ENCODE peak calls at places on chromosome 4, in eight cellular contexts. One of them, this sample, is unnamed.

GRCh38 chr4:11748169-11748872 is 319.6 kb upstream of the HS3ST1 start:
- DNase-seq in uterus: no peak
- DNase-seq in K562: no peak
- DNase-seq in ascending aorta: no peak
- DNase-seq in astrocyte: peak; percentile 85
- DNase-seq in H1: no peak
- DNase-seq in neural progenitor cell: no peak
- DNase-seq in pancreas: no peak
- DNase-seq in this sample: peak; percentile 62

GRCh38 chr4:13047591-13047990 is 436.5 kb downstream of the RAB28 start:
- DNase-seq in H1: no peak
- DNase-seq in uterus: no peak
- DNase-seq in astrocyte: no peak
- DNase-seq in K562: no peak
- DNase-seq in neural progenitor cell: no peak
- DNase-seq in ascending aorta: no peak
- DNase-seq in pancreas: no peak
- DNase-seq in this sample: no peak

GRCh38 chr4:101865501-101866062 is 75.1 kb downstream of the BANK1 start:
- DNase-seq in uterus: no peak
- DNase-seq in ascending aorta: no peak
- DNase-seq in neural progenitor cell: no peak
- DNase-seq in pancreas: no peak
- DNase-seq in K562: no peak
- DNase-seq in astrocyte: peak; percentile 45
- DNase-seq in H1: no peak
- DNase-seq in this sample: no peak

GRCh38 chr4:83629945-83630684 is 94.2 kb downstream of the GPAT3 start:
- DNase-seq in K562: peak; percentile 81
- DNase-seq in ascending aorta: no peak
- DNase-seq in neural progenitor cell: no peak
- DNase-seq in astrocyte: peak; percentile 76
- DNase-seq in uterus: peak; percentile 49
- DNase-seq in H1: no peak
- DNase-seq in pancreas: peak; percentile 51
- DNase-seq in this sample: no peak

GRCh38 chr4:173420324-173420752 is 21.4 kb upstream of the SCRG1 start:
- DNase-seq in uterus: no peak
- DNase-seq in H1: no peak
- DNase-seq in pancreas: no peak
- DNase-seq in neural progenitor cell: no peak
- DNase-seq in K562: peak; percentile 19
- DNase-seq in astrocyte: no peak
- DNase-seq in ascending aorta: no peak
- DNase-seq in this sample: no peak

GRCh38 chr4:37951465-37952352 is 8.5 kb upstream of the PTTG2 start:
- DNase-seq in ascending aorta: no peak
- DNase-seq in neural progenitor cell: no peak
- DNase-seq in K562: no peak
- DNase-seq in uterus: no peak
- DNase-seq in pancreas: no peak
- DNase-seq in H1: no peak
- DNase-seq in astrocyte: no peak
- DNase-seq in this sample: no peak

GRCh38 chr4:71498002-71498401 is 159.2 kb downstream of the SLC4A4 start:
- DNase-seq in pancreas: no peak
- DNase-seq in H1: no peak
- DNase-seq in astrocyte: peak; percentile 40
- DNase-seq in neural progenitor cell: no peak
- DNase-seq in ascending aorta: no peak
- DNase-seq in K562: no peak
- DNase-seq in uterus: no peak
- DNase-seq in this sample: no peak

GRCh38 chr4:124862261-124862660 is 149.7 kb upstream of the ANKRD50 start:
- DNase-seq in ascending aorta: no peak
- DNase-seq in astrocyte: no peak
- DNase-seq in pancreas: no peak
- DNase-seq in neural progenitor cell: no peak
- DNase-seq in H1: no peak
- DNase-seq in uterus: no peak
- DNase-seq in K562: no peak
- DNase-seq in this sample: no peak

GRCh38 chr4:109323348-109323747 is 20.9 kb upstream of the COL25A1 start:
- DNase-seq in astrocyte: no peak
- DNase-seq in ascending aorta: no peak
- DNase-seq in H1: no peak
- DNase-seq in pancreas: no peak
- DNase-seq in K562: no peak
- DNase-seq in neural progenitor cell: no peak
- DNase-seq in uterus: no peak
- DNase-seq in this sample: no peak

GRCh38 chr4:42702895-42703294 is 46.0 kb upstream of the ATP8A1 start:
- DNase-seq in neural progenitor cell: no peak
- DNase-seq in astrocyte: no peak
- DNase-seq in uterus: no peak
- DNase-seq in K562: no peak
- DNase-seq in pancreas: no peak
- DNase-seq in H1: no peak
- DNase-seq in ascending aorta: no peak
- DNase-seq in this sample: no peak

GRCh38 chr4:34371676-34372075 is 1872.6 kb downstream of the ARAP2 start:
- DNase-seq in ascending aorta: no peak
- DNase-seq in astrocyte: no peak
- DNase-seq in neural progenitor cell: no peak
- DNase-seq in H1: no peak
- DNase-seq in pancreas: no peak
- DNase-seq in uterus: no peak
- DNase-seq in K562: no peak
- DNase-seq in this sample: no peak

GRCh38 chr4:80336582-80336981 is 1.1 kb downstream of the CFAP299 start:
- DNase-seq in pancreas: peak; percentile 30
- DNase-seq in ascending aorta: no peak
- DNase-seq in H1: no peak
- DNase-seq in uterus: no peak
- DNase-seq in K562: peak; percentile 36
- DNase-seq in astrocyte: peak; percentile 33
- DNase-seq in neural progenitor cell: peak; percentile 63
- DNase-seq in this sample: peak; percentile 7

GRCh38 chr4:135283934-135284333 is 1082.3 kb upstream of the PABPC4L start:
- DNase-seq in uterus: no peak
- DNase-seq in H1: no peak
- DNase-seq in pancreas: no peak
- DNase-seq in ascending aorta: no peak
- DNase-seq in K562: no peak
- DNase-seq in astrocyte: no peak
- DNase-seq in neural progenitor cell: no peak
- DNase-seq in this sample: no peak

GRCh38 chr4:125254111-125254510 is 60.6 kb upstream of the FAT4 start:
- DNase-seq in uterus: no peak
- DNase-seq in pancreas: no peak
- DNase-seq in K562: no peak
- DNase-seq in ascending aorta: no peak
- DNase-seq in H1: no peak
- DNase-seq in neural progenitor cell: no peak
- DNase-seq in astrocyte: peak; percentile 40
- DNase-seq in this sample: no peak

GRCh38 chr4:6703786-6704185 is 5.9 kb downstream of the MRFAP1L1 start:
- DNase-seq in K562: no peak
- DNase-seq in uterus: no peak
- DNase-seq in astrocyte: no peak
- DNase-seq in ascending aorta: no peak
- DNase-seq in pancreas: no peak
- DNase-seq in neural progenitor cell: no peak
- DNase-seq in H1: no peak
- DNase-seq in this sample: no peak

DNA sequence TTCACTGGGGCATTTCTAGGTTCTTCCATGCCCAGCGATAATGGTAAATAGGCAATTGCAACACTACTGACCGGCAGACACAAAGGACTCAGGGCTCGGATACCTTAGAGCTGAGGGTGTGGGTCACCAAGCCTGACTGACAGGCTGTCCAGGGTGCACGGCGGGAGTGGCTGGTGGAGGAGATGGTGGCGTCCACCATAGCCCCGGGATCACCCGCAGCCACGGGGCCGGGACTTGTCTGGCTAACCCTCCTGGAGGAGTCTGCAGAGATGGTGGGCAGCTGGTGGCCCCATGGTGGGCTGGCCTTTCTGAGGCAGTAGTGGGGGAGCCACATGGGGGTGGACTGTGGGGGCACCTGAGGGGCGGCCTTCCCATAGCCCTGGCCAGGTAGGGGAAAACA is 11.7 kb upstream of the ABLIM2 start:
- DNase-seq in H1: no peak
- DNase-seq in uterus: no peak
- DNase-seq in ascending aorta: no peak
- DNase-seq in astrocyte: no peak
- DNase-seq in neural progenitor cell: no peak
- DNase-seq in K562: no peak
- DNase-seq in pancreas: no peak
- DNase-seq in this sample: no peak
- H3K27me3 ChIP-seq in H1: no peaks in the 10 kb centered on the region
- H3K27me3 ChIP-seq in uterus: no peaks in the 10 kb centered on the region
- H3K27me3 ChIP-seq in ascending aorta: no peaks in the 10 kb centered on the region
- H3K27me3 ChIP-seq in astrocyte: peaks cover 11% of the 10 kb centered on the region
- H3K27me3 ChIP-seq in neural progenitor cell: no peaks in the 10 kb centered on the region
- H3K27me3 ChIP-seq in K562: peaks cover 22% of the 10 kb centered on the region
- H3K27me3 ChIP-seq in pancreas: no peaks in the 10 kb centered on the region
- H3K27me3 ChIP-seq in this sample: peaks cover 17% of the 10 kb centered on the region

GRCh38 chr4:81688085-81688484 is 216.4 kb upstream of the RASGEF1B start:
- DNase-seq in uterus: no peak
- DNase-seq in K562: no peak
- DNase-seq in H1: no peak
- DNase-seq in ascending aorta: no peak
- DNase-seq in pancreas: no peak
- DNase-seq in astrocyte: no peak
- DNase-seq in neural progenitor cell: no peak
- DNase-seq in this sample: no peak
- H3K27me3 ChIP-seq in uterus: no peaks in the 10 kb centered on the region
- H3K27me3 ChIP-seq in K562: peaks cover 4% of the 10 kb centered on the region
- H3K27me3 ChIP-seq in H1: no peaks in the 10 kb centered on the region
- H3K27me3 ChIP-seq in ascending aorta: no peaks in the 10 kb centered on the region
- H3K27me3 ChIP-seq in pancreas: no peaks in the 10 kb centered on the region
- H3K27me3 ChIP-seq in astrocyte: no peaks in the 10 kb centered on the region
- H3K27me3 ChIP-seq in neural progenitor cell: no peaks in the 10 kb centered on the region
- H3K27me3 ChIP-seq in this sample: no peaks in the 10 kb centered on the region

GRCh38 chr4:3494501-3494900 is 31.4 kb downstream of the DOK7 start:
- DNase-seq in pancreas: no peak
- DNase-seq in K562: no peak
- DNase-seq in ascending aorta: no peak
- DNase-seq in neural progenitor cell: peak; percentile 39
- DNase-seq in astrocyte: no peak
- DNase-seq in uterus: no peak
- DNase-seq in H1: no peak
- DNase-seq in this sample: no peak

GRCh38 chr4:3491681-3492405 is 28.7 kb downstream of the DOK7 start:
- DNase-seq in neural progenitor cell: no peak
- DNase-seq in astrocyte: peak; percentile 11
- DNase-seq in uterus: no peak
- DNase-seq in K562: no peak
- DNase-seq in ascending aorta: no peak
- DNase-seq in pancreas: no peak
- DNase-seq in H1: no peak
- DNase-seq in this sample: peak; percentile 21

GRCh38 chr4:3495341-3495975 is 32.4 kb downstream of the DOK7 start:
- DNase-seq in pancreas: no peak
- DNase-seq in H1: no peak
- DNase-seq in uterus: no peak
- DNase-seq in astrocyte: no peak
- DNase-seq in ascending aorta: no peak
- DNase-seq in neural progenitor cell: no peak
- DNase-seq in K562: no peak
- DNase-seq in this sample: no peak

GRCh38 chr4:3493720-3494492 is 30.8 kb downstream of the DOK7 start:
- DNase-seq in neural progenitor cell: peak; percentile 52
- DNase-seq in uterus: no peak
- DNase-seq in pancreas: no peak
- DNase-seq in H1: no peak
- DNase-seq in ascending aorta: no peak
- DNase-seq in astrocyte: no peak
- DNase-seq in K562: no peak
- DNase-seq in this sample: no peak

DNA sequence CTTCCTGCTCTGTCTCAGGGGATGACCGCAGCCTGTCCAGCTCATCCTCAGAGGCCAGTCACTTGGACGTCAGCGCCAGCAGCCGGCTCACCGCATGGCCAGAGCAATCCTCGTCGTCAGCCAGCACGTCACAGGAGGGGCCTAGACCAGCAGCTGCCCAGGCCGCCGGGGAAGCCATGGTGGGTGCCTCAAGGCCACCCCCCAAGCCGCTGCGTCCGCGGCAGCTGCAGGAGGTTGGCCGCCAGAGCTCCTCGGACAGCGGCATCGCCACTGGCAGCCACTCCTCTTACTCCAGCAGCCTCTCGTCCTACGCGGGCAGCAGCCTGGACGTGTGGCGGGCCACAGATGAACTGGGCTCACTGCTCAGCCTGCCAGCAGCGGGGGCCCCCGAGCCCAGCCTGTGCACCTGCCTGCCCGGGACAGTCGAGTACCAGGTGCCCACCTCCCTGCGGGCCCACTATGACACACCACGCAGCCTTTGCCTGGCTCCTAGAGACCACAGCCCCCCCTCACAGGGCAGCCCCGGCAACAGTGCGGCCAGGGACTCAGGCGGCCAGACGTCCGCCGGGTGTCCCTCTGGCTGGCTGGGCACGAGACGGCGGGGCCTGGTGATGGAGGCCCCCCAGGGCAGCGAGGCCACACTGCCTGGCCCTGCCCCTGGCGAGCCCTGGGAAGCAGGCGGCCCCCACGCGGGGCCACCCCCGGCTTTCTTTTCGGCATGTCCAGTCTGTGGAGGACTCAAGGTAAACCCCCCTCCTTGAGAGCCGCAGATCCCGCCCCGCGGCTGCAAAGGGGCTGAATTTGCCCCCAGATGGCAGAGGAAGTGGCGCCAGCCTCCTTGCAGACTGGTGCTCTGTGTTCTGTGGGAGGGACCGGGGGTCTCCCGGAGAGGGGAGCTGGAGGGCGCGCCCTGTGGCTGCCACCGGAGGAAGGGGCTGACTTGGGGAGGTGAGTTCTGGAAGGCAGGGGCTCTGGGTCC is 29.9 kb downstream of the DOK7 start:
- DNase-seq in astrocyte: peak; percentile 9
- DNase-seq in neural progenitor cell: no peak
- DNase-seq in pancreas: no peak
- DNase-seq in K562: no peak
- DNase-seq in H1: no peak
- DNase-seq in uterus: no peak
- DNase-seq in ascending aorta: no peak
- DNase-seq in this sample: no peak
- H3K27me3 ChIP-seq in astrocyte: peaks cover 7% of the 10 kb centered on the region
- H3K27me3 ChIP-seq in neural progenitor cell: peaks cover 72% of the 10 kb centered on the region
- H3K27me3 ChIP-seq in pancreas: no peaks in the 10 kb centered on the region
- H3K27me3 ChIP-seq in K562: peaks cover 73% of the 10 kb centered on the region
- H3K27me3 ChIP-seq in H1: peaks cover 95% of the 10 kb centered on the region
- H3K27me3 ChIP-seq in uterus: peaks cover 7% of the 10 kb centered on the region
- H3K27me3 ChIP-seq in ascending aorta: no peaks in the 10 kb centered on the region
- H3K27me3 ChIP-seq in this sample: peaks cover 26% of the 10 kb centered on the region

DNA sequence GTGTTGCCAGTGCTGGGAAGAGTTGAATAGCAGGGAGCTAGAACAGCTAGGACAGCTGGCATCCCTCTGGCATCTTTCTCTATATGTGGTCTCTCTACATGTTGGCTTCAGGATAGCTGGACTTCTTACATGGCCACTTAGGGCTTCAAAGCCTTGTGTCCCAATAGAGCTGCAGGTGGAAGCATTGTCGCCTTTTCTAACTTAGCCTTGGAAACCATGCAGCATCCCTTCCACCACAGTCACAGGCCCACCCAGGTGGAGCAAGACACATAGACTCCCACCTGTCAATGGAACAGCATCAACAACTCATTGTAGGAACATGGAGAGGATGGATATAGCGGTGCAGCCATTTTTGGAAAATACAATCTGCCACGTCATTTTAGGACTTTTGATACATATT is 149.0 kb downstream of the AASDH start:
- DNase-seq in ascending aorta: no peak
- DNase-seq in neural progenitor cell: no peak
- DNase-seq in pancreas: no peak
- DNase-seq in uterus: no peak
- DNase-seq in K562: no peak
- DNase-seq in H1: no peak
- DNase-seq in astrocyte: no peak
- DNase-seq in this sample: no peak
- H3K27me3 ChIP-seq in ascending aorta: no peaks in the 10 kb centered on the region
- H3K27me3 ChIP-seq in neural progenitor cell: no peaks in the 10 kb centered on the region
- H3K27me3 ChIP-seq in pancreas: no peaks in the 10 kb centered on the region
- H3K27me3 ChIP-seq in uterus: no peaks in the 10 kb centered on the region
- H3K27me3 ChIP-seq in K562: peaks cover 16% of the 10 kb centered on the region
- H3K27me3 ChIP-seq in H1: no peaks in the 10 kb centered on the region
- H3K27me3 ChIP-seq in astrocyte: no peaks in the 10 kb centered on the region
- H3K27me3 ChIP-seq in this sample: no peaks in the 10 kb centered on the region